ENCODE peak calls at places on chromosomes 4 and X, in ten cellular contexts. One of them, this sample, is unnamed.

GRCh38 chr4:118417325-118417724 is 64.5 kb upstream of the PRSS12 start:
- DNase-seq in iris pigment epithelial cell: peak
- DNase-seq in bronchial epithelial cell: peak
- DNase-seq in NCI-H1105: no peak
- DNase-seq in astrocyte of the spinal cord: peak
- DNase-seq in left lung: no peak
- DNase-seq in OCI-LY7: no peak
- DNase-seq in B cell: no peak
- DNase-seq in activated CD4-positive, alpha-beta T cell treated with anti-CD3 and anti-CD28 coated beads for 24 hours: no peak
- DNase-seq in SJSA1: no peak
- DNase-seq in this sample: no peak

GRCh38 chr4:89070041-89070440 is 13.1 kb upstream of the FAM13A start:
- DNase-seq in iris pigment epithelial cell: no peak
- DNase-seq in bronchial epithelial cell: no peak
- DNase-seq in NCI-H1105: no peak
- DNase-seq in astrocyte of the spinal cord: no peak
- DNase-seq in left lung: no peak
- DNase-seq in OCI-LY7: no peak
- DNase-seq in B cell: no peak
- DNase-seq in activated CD4-positive, alpha-beta T cell treated with anti-CD3 and anti-CD28 coated beads for 24 hours: no peak
- DNase-seq in SJSA1: no peak
- DNase-seq in this sample: no peak

GRCh38 chr4:24089831-24090531 is 200.1 kb upstream of the PPARGC1A start:
- DNase-seq in iris pigment epithelial cell: peak
- DNase-seq in bronchial epithelial cell: peak
- DNase-seq in NCI-H1105: no peak
- DNase-seq in astrocyte of the spinal cord: peak
- DNase-seq in left lung: no peak
- DNase-seq in OCI-LY7: no peak
- DNase-seq in B cell: no peak
- DNase-seq in activated CD4-positive, alpha-beta T cell treated with anti-CD3 and anti-CD28 coated beads for 24 hours: no peak
- DNase-seq in SJSA1: peak
- DNase-seq in this sample: no peak

GRCh38 chr4:184165291-184165690 is 52.4 kb downstream of the ENPP6 start:
- DNase-seq in iris pigment epithelial cell: peak
- DNase-seq in bronchial epithelial cell: no peak
- DNase-seq in NCI-H1105: no peak
- DNase-seq in astrocyte of the spinal cord: no peak
- DNase-seq in left lung: no peak
- DNase-seq in OCI-LY7: no peak
- DNase-seq in B cell: no peak
- DNase-seq in activated CD4-positive, alpha-beta T cell treated with anti-CD3 and anti-CD28 coated beads for 24 hours: no peak
- DNase-seq in SJSA1: no peak
- DNase-seq in this sample: peak

GRCh38 chrX:103681443-103681842 is 5.1 kb downstream of the MORF4L2 start:
- DNase-seq in iris pigment epithelial cell: no peak
- DNase-seq in bronchial epithelial cell: no peak
- DNase-seq in NCI-H1105: no peak
- DNase-seq in astrocyte of the spinal cord: no peak
- DNase-seq in left lung: no peak
- DNase-seq in OCI-LY7: no peak
- DNase-seq in B cell: no peak
- DNase-seq in activated CD4-positive, alpha-beta T cell treated with anti-CD3 and anti-CD28 coated beads for 24 hours: no peak
- DNase-seq in SJSA1: no peak
- DNase-seq in this sample: no peak

GRCh38 chr4:82431026-82431745 is 796 bp downstream of the ENOPH1 start:
- DNase-seq in iris pigment epithelial cell: peak
- DNase-seq in bronchial epithelial cell: no peak
- DNase-seq in NCI-H1105: peak
- DNase-seq in astrocyte of the spinal cord: no peak
- DNase-seq in left lung: peak
- DNase-seq in OCI-LY7: peak
- DNase-seq in B cell: peak
- DNase-seq in activated CD4-positive, alpha-beta T cell treated with anti-CD3 and anti-CD28 coated beads for 24 hours: no peak
- DNase-seq in SJSA1: peak
- DNase-seq in this sample: peak

GRCh38 chr4:185656467-185656890 is 121.2 kb upstream of the PDLIM3 start:
- DNase-seq in iris pigment epithelial cell: peak
- DNase-seq in bronchial epithelial cell: no peak
- DNase-seq in NCI-H1105: no peak
- DNase-seq in astrocyte of the spinal cord: peak
- DNase-seq in left lung: no peak
- DNase-seq in OCI-LY7: no peak
- DNase-seq in B cell: no peak
- DNase-seq in activated CD4-positive, alpha-beta T cell treated with anti-CD3 and anti-CD28 coated beads for 24 hours: no peak
- DNase-seq in SJSA1: peak
- DNase-seq in this sample: no peak

GRCh38 chrX:74924449-74925209 is 623 bp downstream of the NEXMIF start:
- DNase-seq in iris pigment epithelial cell: peak
- DNase-seq in bronchial epithelial cell: peak
- DNase-seq in NCI-H1105: peak
- DNase-seq in astrocyte of the spinal cord: peak
- DNase-seq in left lung: peak
- DNase-seq in OCI-LY7: no peak
- DNase-seq in B cell: no peak
- DNase-seq in activated CD4-positive, alpha-beta T cell treated with anti-CD3 and anti-CD28 coated beads for 24 hours: peak
- DNase-seq in SJSA1: no peak
- DNase-seq in this sample: no peak

GRCh38 chr4:139560396-139561084 is 4.5 kb upstream of the SETD7 start:
- DNase-seq in iris pigment epithelial cell: peak
- DNase-seq in bronchial epithelial cell: no peak
- DNase-seq in NCI-H1105: no peak
- DNase-seq in astrocyte of the spinal cord: no peak
- DNase-seq in left lung: no peak
- DNase-seq in OCI-LY7: peak
- DNase-seq in B cell: peak
- DNase-seq in activated CD4-positive, alpha-beta T cell treated with anti-CD3 and anti-CD28 coated beads for 24 hours: no peak
- DNase-seq in SJSA1: no peak
- DNase-seq in this sample: peak

GRCh38 chr4:110195561-110196205 is 2.7 kb downstream of the ELOVL6 start:
- DNase-seq in iris pigment epithelial cell: peak
- DNase-seq in bronchial epithelial cell: peak
- DNase-seq in NCI-H1105: no peak
- DNase-seq in astrocyte of the spinal cord: peak
- DNase-seq in left lung: no peak
- DNase-seq in OCI-LY7: peak
- DNase-seq in B cell: no peak
- DNase-seq in activated CD4-positive, alpha-beta T cell treated with anti-CD3 and anti-CD28 coated beads for 24 hours: no peak
- DNase-seq in SJSA1: no peak
- DNase-seq in this sample: peak

GRCh38 chr4:52643846-52644245 is 15.3 kb downstream of the USP46 start:
- DNase-seq in iris pigment epithelial cell: peak
- DNase-seq in bronchial epithelial cell: peak
- DNase-seq in NCI-H1105: no peak
- DNase-seq in astrocyte of the spinal cord: peak
- DNase-seq in left lung: no peak
- DNase-seq in OCI-LY7: no peak
- DNase-seq in B cell: no peak
- DNase-seq in activated CD4-positive, alpha-beta T cell treated with anti-CD3 and anti-CD28 coated beads for 24 hours: no peak
- DNase-seq in SJSA1: no peak
- DNase-seq in this sample: no peak

GRCh38 chr4:22514001-22514400 is 1.9 kb downstream of the ADGRA3 start:
- DNase-seq in iris pigment epithelial cell: peak
- DNase-seq in bronchial epithelial cell: no peak
- DNase-seq in NCI-H1105: no peak
- DNase-seq in astrocyte of the spinal cord: peak
- DNase-seq in left lung: no peak
- DNase-seq in OCI-LY7: no peak
- DNase-seq in B cell: no peak
- DNase-seq in activated CD4-positive, alpha-beta T cell treated with anti-CD3 and anti-CD28 coated beads for 24 hours: no peak
- DNase-seq in SJSA1: peak
- DNase-seq in this sample: no peak

GRCh38 chrX:130975947-130976346 is 72.9 kb upstream of the ENOX2 start:
- DNase-seq in iris pigment epithelial cell: peak
- DNase-seq in bronchial epithelial cell: peak
- DNase-seq in NCI-H1105: peak
- DNase-seq in astrocyte of the spinal cord: peak
- DNase-seq in left lung: no peak
- DNase-seq in OCI-LY7: peak
- DNase-seq in B cell: no peak
- DNase-seq in activated CD4-positive, alpha-beta T cell treated with anti-CD3 and anti-CD28 coated beads for 24 hours: no peak
- DNase-seq in SJSA1: peak
- DNase-seq in this sample: peak

GRCh38 chrX:68440438-68440837 is 7.1 kb upstream of the OPHN1 start:
- DNase-seq in iris pigment epithelial cell: no peak
- DNase-seq in bronchial epithelial cell: no peak
- DNase-seq in NCI-H1105: peak
- DNase-seq in astrocyte of the spinal cord: no peak
- DNase-seq in left lung: no peak
- DNase-seq in OCI-LY7: no peak
- DNase-seq in B cell: no peak
- DNase-seq in activated CD4-positive, alpha-beta T cell treated with anti-CD3 and anti-CD28 coated beads for 24 hours: no peak
- DNase-seq in SJSA1: no peak
- DNase-seq in this sample: no peak

GRCh38 chr4:105170703-105171102 is 24.0 kb downstream of the TET2 start:
- DNase-seq in iris pigment epithelial cell: no peak
- DNase-seq in bronchial epithelial cell: no peak
- DNase-seq in NCI-H1105: no peak
- DNase-seq in astrocyte of the spinal cord: no peak
- DNase-seq in left lung: no peak
- DNase-seq in OCI-LY7: no peak
- DNase-seq in B cell: no peak
- DNase-seq in activated CD4-positive, alpha-beta T cell treated with anti-CD3 and anti-CD28 coated beads for 24 hours: no peak
- DNase-seq in SJSA1: no peak
- DNase-seq in this sample: peak

GRCh38 chrX:103063191-103063845 is 653 bp downstream of the BEX1 start:
- DNase-seq in iris pigment epithelial cell: peak
- DNase-seq in bronchial epithelial cell: peak
- DNase-seq in NCI-H1105: peak
- DNase-seq in astrocyte of the spinal cord: peak
- DNase-seq in left lung: no peak
- DNase-seq in OCI-LY7: no peak
- DNase-seq in B cell: no peak
- DNase-seq in activated CD4-positive, alpha-beta T cell treated with anti-CD3 and anti-CD28 coated beads for 24 hours: no peak
- DNase-seq in SJSA1: no peak
- DNase-seq in this sample: no peak

GRCh38 chr4:5993876-5994811 is 24.1 kb downstream of the C4orf50 start:
- DNase-seq in iris pigment epithelial cell: no peak
- DNase-seq in bronchial epithelial cell: no peak
- DNase-seq in NCI-H1105: no peak
- DNase-seq in astrocyte of the spinal cord: no peak
- DNase-seq in left lung: peak
- DNase-seq in OCI-LY7: no peak
- DNase-seq in B cell: no peak
- DNase-seq in activated CD4-positive, alpha-beta T cell treated with anti-CD3 and anti-CD28 coated beads for 24 hours: no peak
- DNase-seq in SJSA1: no peak
- DNase-seq in this sample: no peak

GRCh38 chr4:169658970-169659735 is 38.8 kb downstream of the CLCN3 start:
- DNase-seq in iris pigment epithelial cell: no peak
- DNase-seq in bronchial epithelial cell: no peak
- DNase-seq in NCI-H1105: no peak
- DNase-seq in astrocyte of the spinal cord: no peak
- DNase-seq in left lung: no peak
- DNase-seq in OCI-LY7: no peak
- DNase-seq in B cell: no peak
- DNase-seq in activated CD4-positive, alpha-beta T cell treated with anti-CD3 and anti-CD28 coated beads for 24 hours: no peak
- DNase-seq in SJSA1: peak
- DNase-seq in this sample: peak

GRCh38 chr4:174217273-174218126 is 66.0 kb downstream of the FBXO8 start:
- DNase-seq in iris pigment epithelial cell: peak
- DNase-seq in bronchial epithelial cell: no peak
- DNase-seq in NCI-H1105: no peak
- DNase-seq in astrocyte of the spinal cord: peak
- DNase-seq in left lung: peak
- DNase-seq in OCI-LY7: no peak
- DNase-seq in B cell: no peak
- DNase-seq in activated CD4-positive, alpha-beta T cell treated with anti-CD3 and anti-CD28 coated beads for 24 hours: no peak
- DNase-seq in SJSA1: no peak
- DNase-seq in this sample: peak

GRCh38 chrX:44874481-44875184 is 1.6 kb downstream of the KDM6A start:
- DNase-seq in iris pigment epithelial cell: peak
- DNase-seq in bronchial epithelial cell: peak
- DNase-seq in NCI-H1105: peak
- DNase-seq in astrocyte of the spinal cord: peak
- DNase-seq in left lung: no peak
- DNase-seq in OCI-LY7: peak
- DNase-seq in B cell: peak
- DNase-seq in activated CD4-positive, alpha-beta T cell treated with anti-CD3 and anti-CD28 coated beads for 24 hours: no peak
- DNase-seq in SJSA1: peak
- DNase-seq in this sample: peak

GRCh38 chr4:5511791-5512190 is 196.6 kb downstream of the EVC2 start:
- DNase-seq in iris pigment epithelial cell: peak
- DNase-seq in bronchial epithelial cell: peak
- DNase-seq in NCI-H1105: no peak
- DNase-seq in astrocyte of the spinal cord: peak
- DNase-seq in left lung: no peak
- DNase-seq in OCI-LY7: no peak
- DNase-seq in B cell: no peak
- DNase-seq in activated CD4-positive, alpha-beta T cell treated with anti-CD3 and anti-CD28 coated beads for 24 hours: no peak
- DNase-seq in SJSA1: no peak
- DNase-seq in this sample: no peak

GRCh38 chr4:57211131-57211530 is 100.9 kb upstream of the IGFBP7 start:
- DNase-seq in iris pigment epithelial cell: no peak
- DNase-seq in bronchial epithelial cell: no peak
- DNase-seq in NCI-H1105: no peak
- DNase-seq in astrocyte of the spinal cord: no peak
- DNase-seq in left lung: no peak
- DNase-seq in OCI-LY7: no peak
- DNase-seq in B cell: no peak
- DNase-seq in activated CD4-positive, alpha-beta T cell treated with anti-CD3 and anti-CD28 coated beads for 24 hours: no peak
- DNase-seq in SJSA1: no peak
- DNase-seq in this sample: no peak

GRCh38 chr4:159496248-159496647 is 393.4 kb downstream of the RAPGEF2 start:
- DNase-seq in iris pigment epithelial cell: no peak
- DNase-seq in bronchial epithelial cell: no peak
- DNase-seq in NCI-H1105: no peak
- DNase-seq in astrocyte of the spinal cord: no peak
- DNase-seq in left lung: no peak
- DNase-seq in OCI-LY7: no peak
- DNase-seq in B cell: no peak
- DNase-seq in activated CD4-positive, alpha-beta T cell treated with anti-CD3 and anti-CD28 coated beads for 24 hours: no peak
- DNase-seq in SJSA1: no peak
- DNase-seq in this sample: no peak

GRCh38 chrX:85859426-85859825 is 187.9 kb downstream of the CHM start:
- DNase-seq in iris pigment epithelial cell: peak
- DNase-seq in bronchial epithelial cell: peak
- DNase-seq in NCI-H1105: no peak
- DNase-seq in astrocyte of the spinal cord: no peak
- DNase-seq in left lung: no peak
- DNase-seq in OCI-LY7: no peak
- DNase-seq in B cell: no peak
- DNase-seq in activated CD4-positive, alpha-beta T cell treated with anti-CD3 and anti-CD28 coated beads for 24 hours: no peak
- DNase-seq in SJSA1: no peak
- DNase-seq in this sample: no peak

GRCh38 chr4:141599853-141600252 is 36.5 kb upstream of the IL15 start:
- DNase-seq in iris pigment epithelial cell: peak
- DNase-seq in bronchial epithelial cell: no peak
- DNase-seq in NCI-H1105: no peak
- DNase-seq in astrocyte of the spinal cord: no peak
- DNase-seq in left lung: no peak
- DNase-seq in OCI-LY7: no peak
- DNase-seq in B cell: no peak
- DNase-seq in activated CD4-positive, alpha-beta T cell treated with anti-CD3 and anti-CD28 coated beads for 24 hours: no peak
- DNase-seq in SJSA1: no peak
- DNase-seq in this sample: no peak

GRCh38 chr4:48352793-48353192 is 11.5 kb downstream of the SLAIN2 start:
- DNase-seq in iris pigment epithelial cell: no peak
- DNase-seq in bronchial epithelial cell: no peak
- DNase-seq in NCI-H1105: no peak
- DNase-seq in astrocyte of the spinal cord: no peak
- DNase-seq in left lung: no peak
- DNase-seq in OCI-LY7: no peak
- DNase-seq in B cell: no peak
- DNase-seq in activated CD4-positive, alpha-beta T cell treated with anti-CD3 and anti-CD28 coated beads for 24 hours: no peak
- DNase-seq in SJSA1: no peak
- DNase-seq in this sample: no peak

GRCh38 chr4:12875640-12876243 is 608.4 kb downstream of the RAB28 start:
- DNase-seq in iris pigment epithelial cell: no peak
- DNase-seq in bronchial epithelial cell: no peak
- DNase-seq in NCI-H1105: no peak
- DNase-seq in astrocyte of the spinal cord: no peak
- DNase-seq in left lung: no peak
- DNase-seq in OCI-LY7: no peak
- DNase-seq in B cell: no peak
- DNase-seq in activated CD4-positive, alpha-beta T cell treated with anti-CD3 and anti-CD28 coated beads for 24 hours: no peak
- DNase-seq in SJSA1: no peak
- DNase-seq in this sample: no peak

GRCh38 chrX:150162141-150162540 is 201.0 kb upstream of the MAMLD1 start:
- DNase-seq in iris pigment epithelial cell: peak
- DNase-seq in bronchial epithelial cell: peak
- DNase-seq in NCI-H1105: no peak
- DNase-seq in astrocyte of the spinal cord: no peak
- DNase-seq in left lung: no peak
- DNase-seq in OCI-LY7: no peak
- DNase-seq in B cell: no peak
- DNase-seq in activated CD4-positive, alpha-beta T cell treated with anti-CD3 and anti-CD28 coated beads for 24 hours: no peak
- DNase-seq in SJSA1: no peak
- DNase-seq in this sample: no peak